ENCODE peak calls at places on chromosome 18, in five cellular contexts. D is AG04449, O is uterus, X is H1, S is foreskin fibroblast. L is an unnamed sample.

GRCh38 chr18:61687317-61687716 is 205.5 kb downstream of the RNF152 start:
- DNase-seq in D (no peak), O (no peak), X (no peak), S (no peak), L (no peak)

GRCh38 chr18:22207022-22207758 is 37.8 kb downstream of the GATA6 start:
- DNase-seq in D (no peak), O (peak; percentile 58), X (no peak), S (no peak), L (peak; percentile 68)

GRCh38 chr18:67265464-67266245 is 250.9 kb downstream of the DSEL start:
- DNase-seq in D (peak; percentile 56), O (no peak), X (no peak), S (peak; percentile 71), L (peak; percentile 20)

GRCh38 chr18:48920408-48921038 is 30.2 kb downstream of the SMAD7 start:
- DNase-seq in D (no peak), O (peak; percentile 9), X (no peak), S (no peak), L (no peak)

GRCh38 chr18:79317718-79318117 is 78.0 kb upstream of the NFATC1 start:
- DNase-seq in D (no peak), O (no peak), X (no peak), S (no peak), L (no peak)

GRCh38 chr18:79965119-79965902 is 868 bp downstream of the HSBP1L1 start:
- DNase-seq in D (no peak), O (peak; percentile 66), X (no peak), S (peak; percentile 80), L (peak; percentile 72)

GRCh38 chr18:9838144-9838877 is 47.5 kb upstream of the TXNDC2 start:
- DNase-seq in D (no peak), O (peak; percentile 37), X (peak; percentile 33), S (no peak), L (peak; percentile 82)

GRCh38 chr18:51879329-51879728 is 460.7 kb upstream of the DCC start:
- DNase-seq in D (no peak), O (no peak), X (no peak), S (no peak), L (no peak)

GRCh38 chr18:68796936-68797690 is 767 bp upstream of the CCDC102B start:
- DNase-seq in D (peak; percentile 31), O (no peak), X (no peak), S (peak; percentile 82), L (no peak)

GRCh38 chr18:36814994-36815393 is 13.8 kb downstream of the TPGS2 start:
- DNase-seq in D (no peak), O (no peak), X (no peak), S (no peak), L (no peak)

GRCh38 chr18:26480897-26481795 is 67.2 kb downstream of the KCTD1 start:
- DNase-seq in D (peak; percentile 84), O (no peak), X (no peak), S (peak; percentile 84), L (peak; percentile 94)

GRCh38 chr18:41038071-41038470 is 917.0 kb upstream of the PIK3C3 start:
- DNase-seq in D (peak; percentile 21), O (no peak), X (no peak), S (no peak), L (no peak)

GRCh38 chr18:29874519-29875098 is 1167.9 kb downstream of the DSC3 start:
- DNase-seq in D (no peak), O (no peak), X (no peak), S (peak; percentile 1), L (peak; percentile 23)

GRCh38 chr18:3982541-3982940 is 472.6 kb downstream of the DLGAP1 start:
- DNase-seq in D (no peak), O (no peak), X (no peak), S (peak; percentile 18), L (no peak)

GRCh38 chr18:13611616-13612110 is 114.7 kb downstream of the FAM210A start:
- DNase-seq in D (no peak), O (peak; percentile 50), X (no peak), S (peak; percentile 49), L (no peak)

GRCh38 chr18:61738488-61738887 is 154.3 kb downstream of the RNF152 start:
- DNase-seq in D (no peak), O (no peak), X (no peak), S (peak; percentile 63), L (peak; percentile 8)

GRCh38 chr18:77249583-77250500 is at the start of gene GALR1:
- DNase-seq in D (no peak), O (no peak), X (no peak), S (peak; percentile 7), L (no peak)

GRCh38 chr18:69882965-69883668 is 64.6 kb downstream of the CD226 start:
- DNase-seq in D (no peak), O (no peak), X (no peak), S (peak; percentile 4), L (no peak)

GRCh38 chr18:43278401-43278800 is 1.1 kb upstream of the SYT4 start:
- DNase-seq in D (no peak), O (no peak), X (no peak), S (no peak), L (no peak)

GRCh38 chr18:43277164-43277600 is at the start of gene SYT4:
- DNase-seq in D (no peak), O (peak; percentile 15), X (peak; percentile 66), S (peak; percentile 13), L (peak; percentile 30)

GRCh38 chr18:43279015-43279758 is 1.9 kb upstream of the SYT4 start:
- DNase-seq in D (no peak), O (no peak), X (no peak), S (no peak), L (peak; percentile 13)

GRCh38 chr18:43274526-43274925 is 2.8 kb downstream of the SYT4 start:
- DNase-seq in D (no peak), O (no peak), X (no peak), S (no peak), L (no peak)

DNA sequence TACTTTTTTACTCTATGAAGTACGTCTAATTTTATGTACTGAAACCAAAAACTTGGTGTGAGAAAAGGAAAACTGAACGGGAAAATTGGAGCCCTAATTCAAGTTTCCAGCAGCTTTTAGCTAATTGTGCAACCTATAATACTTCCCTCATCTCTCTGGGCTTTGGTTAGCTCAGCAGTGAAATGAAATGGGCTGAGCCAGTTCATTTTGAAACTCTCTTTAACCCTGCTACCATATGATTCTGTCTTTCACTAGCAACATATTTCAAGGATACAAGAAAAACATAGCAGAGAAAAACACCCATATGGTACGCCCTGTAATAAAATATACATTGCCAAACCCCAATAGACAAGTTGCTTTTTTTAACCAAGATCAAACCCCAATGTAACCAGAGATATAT is 819 bp downstream of the SYT4 start:
- DNase-seq in D (no peak), O (no peak), X (no peak), S (no peak), L (no peak)
- H3K4me3 ChIP-seq in D (no peak overlapping the region), O (no peak overlapping the region), X (no peak overlapping the region), S (no peak overlapping the region), L (no peak overlapping the region)

GRCh38 chr18:45166341-45167108 is 448.8 kb upstream of the SLC14A2 start:
- DNase-seq in D (peak; percentile 86), O (no peak), X (no peak), S (peak; percentile 97), L (peak; percentile 85)

GRCh38 chr18:45168883-45169585 is 446.2 kb upstream of the SLC14A2 start:
- DNase-seq in D (no peak), O (no peak), X (no peak), S (peak; percentile 77), L (no peak)

GRCh38 chr18:45165871-45166270 is 449.4 kb upstream of the SLC14A2 start:
- DNase-seq in D (no peak), O (no peak), X (no peak), S (no peak), L (no peak)

GRCh38 chr18:45167631-45168225 is 447.5 kb upstream of the SLC14A2 start:
- DNase-seq in D (no peak), O (no peak), X (no peak), S (peak; percentile 91), L (no peak)

DNA sequence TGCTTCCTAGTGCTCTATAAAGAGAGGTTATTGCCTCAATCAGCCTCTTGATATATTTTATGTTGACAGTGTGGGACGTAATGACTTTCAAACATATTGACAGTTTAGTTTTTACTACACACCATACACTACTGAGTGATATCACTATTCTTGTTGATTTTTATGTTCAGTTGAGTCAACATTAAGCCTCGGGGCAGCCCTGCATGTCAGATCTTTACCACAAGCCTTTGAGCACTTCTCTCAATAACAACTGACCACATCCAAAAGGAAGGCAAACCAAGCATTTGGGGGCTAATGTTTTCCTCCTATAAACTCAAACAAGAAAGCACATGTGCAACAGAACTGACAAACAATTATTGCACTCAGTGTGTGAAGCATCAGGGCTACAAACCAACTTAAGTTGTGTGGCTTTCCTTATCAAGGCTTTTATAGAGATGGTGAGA is 448.1 kb upstream of the SLC14A2 start:
- DNase-seq in D (no peak), O (no peak), X (no peak), S (peak; percentile 85), L (no peak)
- H3K4me3 ChIP-seq in D (no peak overlapping the region), O (no peak overlapping the region), X (no peak overlapping the region), S (no peak overlapping the region), L (no peak overlapping the region)

DNA sequence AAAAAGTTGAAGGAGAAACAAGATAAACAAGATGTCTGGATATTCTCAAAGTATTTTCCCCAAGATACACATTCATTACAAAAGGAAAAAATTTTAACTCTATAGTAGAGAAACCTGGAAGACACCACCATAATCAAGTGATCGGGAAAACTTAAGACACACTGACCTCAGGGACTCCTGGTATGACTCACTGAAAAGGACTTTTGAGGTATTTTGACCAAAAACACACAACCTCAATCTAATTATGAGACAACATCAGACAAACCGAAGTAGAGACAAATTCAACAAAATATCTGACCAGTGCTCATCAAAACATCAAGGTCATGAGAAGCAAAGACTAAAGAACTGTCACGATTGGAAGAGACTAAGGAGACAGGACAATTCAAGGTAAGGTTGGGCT is 34.7 kb downstream of the LPIN2 start:
- DNase-seq in D (no peak), O (no peak), X (no peak), S (no peak), L (no peak)
- H3K4me3 ChIP-seq in D (peak overlapping the region; percentile 12), O (no peak overlapping the region), X (no peak overlapping the region), S (peak overlapping the region; percentile 6), L (no peak overlapping the region)

GRCh38 chr18:58361212-58361611 is 267.7 kb downstream of the ALPK2 start:
- DNase-seq in D (no peak), O (no peak), X (no peak), S (no peak), L (no peak)
- H3K4me3 ChIP-seq in D (no peak overlapping the region), O (no peak overlapping the region), X (no peak overlapping the region), S (no peak overlapping the region), L (no peak overlapping the region)

GRCh38 chr18:35508746-35509338 is 11.1 kb upstream of the INO80C start:
- DNase-seq in D (no peak), O (no peak), X (no peak), S (no peak), L (no peak)
- H3K4me3 ChIP-seq in D (no peak overlapping the region), O (no peak overlapping the region), X (no peak overlapping the region), S (no peak overlapping the region), L (no peak overlapping the region)

GRCh38 chr18:62986490-62986889 is 271.1 kb downstream of the PHLPP1 start:
- DNase-seq in D (no peak), O (no peak), X (no peak), S (no peak), L (no peak)
- H3K4me3 ChIP-seq in D (no peak overlapping the region), O (no peak overlapping the region), X (no peak overlapping the region), S (no peak overlapping the region), L (no peak overlapping the region)

L was measured in retinal pigment epithelial cell.